ENCODE peak calls at places on chromosomes 16 and 17, in four cellular contexts. One of them, this sample, is unnamed.

GRCh38 chr17:54085934-54086333 is 263.2 kb downstream of the KIF2B start:
- DNase-seq in B cell: no peak
- DNase-seq in activated CD8-positive, alpha-beta T cell treated with anti-CD3 and anti-CD28 coated beads for 36 hours: no peak
- DNase-seq in GM06990: no peak
- DNase-seq in this sample: no peak

GRCh38 chr17:37446027-37446426 is 39.3 kb downstream of the TADA2A start:
- DNase-seq in activated CD8-positive, alpha-beta T cell treated with anti-CD3 and anti-CD28 coated beads for 36 hours: no peak
- DNase-seq in GM06990: no peak
- DNase-seq in B cell: no peak
- DNase-seq in this sample: peak

GRCh38 chr17:47203984-47204721 is 5.0 kb upstream of the MYL4 start:
- DNase-seq in GM06990: no peak
- DNase-seq in activated CD8-positive, alpha-beta T cell treated with anti-CD3 and anti-CD28 coated beads for 36 hours: peak
- DNase-seq in B cell: no peak
- DNase-seq in this sample: no peak

GRCh38 chr17:71855000-71855399 is 265.8 kb upstream of the SOX9 start:
- DNase-seq in activated CD8-positive, alpha-beta T cell treated with anti-CD3 and anti-CD28 coated beads for 36 hours: no peak
- DNase-seq in B cell: no peak
- DNase-seq in GM06990: no peak
- DNase-seq in this sample: no peak

GRCh38 chr16:51524555-51525373 is 373.7 kb upstream of the SALL1 start:
- DNase-seq in GM06990: no peak
- DNase-seq in activated CD8-positive, alpha-beta T cell treated with anti-CD3 and anti-CD28 coated beads for 36 hours: no peak
- DNase-seq in B cell: no peak
- DNase-seq in this sample: no peak

GRCh38 chr16:47726031-47726675 is 265.0 kb downstream of the PHKB start:
- DNase-seq in activated CD8-positive, alpha-beta T cell treated with anti-CD3 and anti-CD28 coated beads for 36 hours: no peak
- DNase-seq in GM06990: no peak
- DNase-seq in B cell: no peak
- DNase-seq in this sample: no peak

GRCh38 chr17:32519769-32520701 is 33.2 kb downstream of the CDK5R1 start:
- DNase-seq in GM06990: peak
- DNase-seq in B cell: peak
- DNase-seq in activated CD8-positive, alpha-beta T cell treated with anti-CD3 and anti-CD28 coated beads for 36 hours: peak
- DNase-seq in this sample: peak

GRCh38 chr17:80545499-80545826 is 825 bp downstream of the RPTOR start:
- DNase-seq in B cell: no peak
- DNase-seq in activated CD8-positive, alpha-beta T cell treated with anti-CD3 and anti-CD28 coated beads for 36 hours: no peak
- DNase-seq in GM06990: no peak
- DNase-seq in this sample: no peak

GRCh38 chr16:82061861-82062525 is 26.9 kb downstream of the HSD17B2 start:
- DNase-seq in GM06990: no peak
- DNase-seq in activated CD8-positive, alpha-beta T cell treated with anti-CD3 and anti-CD28 coated beads for 36 hours: peak
- DNase-seq in B cell: no peak
- DNase-seq in this sample: peak

GRCh38 chr16:53105565-53105964 is 50.8 kb downstream of the CHD9 start:
- DNase-seq in GM06990: no peak
- DNase-seq in activated CD8-positive, alpha-beta T cell treated with anti-CD3 and anti-CD28 coated beads for 36 hours: no peak
- DNase-seq in B cell: no peak
- DNase-seq in this sample: no peak

GRCh38 chr16:21698169-21699032 is 34.6 kb downstream of the OTOA start:
- DNase-seq in activated CD8-positive, alpha-beta T cell treated with anti-CD3 and anti-CD28 coated beads for 36 hours: no peak
- DNase-seq in B cell: no peak
- DNase-seq in GM06990: no peak
- DNase-seq in this sample: no peak

GRCh38 chr17:49715221-49715620 is 7.5 kb upstream of the SLC35B1 start:
- DNase-seq in GM06990: no peak
- DNase-seq in B cell: no peak
- DNase-seq in activated CD8-positive, alpha-beta T cell treated with anti-CD3 and anti-CD28 coated beads for 36 hours: peak
- DNase-seq in this sample: no peak

GRCh38 chr17:10610821-10611323 is 46.2 kb downstream of the MYH3 start:
- DNase-seq in activated CD8-positive, alpha-beta T cell treated with anti-CD3 and anti-CD28 coated beads for 36 hours: no peak
- DNase-seq in GM06990: no peak
- DNase-seq in B cell: no peak
- DNase-seq in this sample: no peak

GRCh38 chr17:75238684-75239191 is 22.7 kb downstream of the GGA3 start:
- DNase-seq in GM06990: peak
- DNase-seq in B cell: peak
- DNase-seq in activated CD8-positive, alpha-beta T cell treated with anti-CD3 and anti-CD28 coated beads for 36 hours: peak
- DNase-seq in this sample: peak

GRCh38 chr16:10370096-10370726 is 15.7 kb upstream of the ATF7IP2 start:
- DNase-seq in GM06990: peak
- DNase-seq in activated CD8-positive, alpha-beta T cell treated with anti-CD3 and anti-CD28 coated beads for 36 hours: no peak
- DNase-seq in B cell: no peak
- DNase-seq in this sample: no peak

DNA sequence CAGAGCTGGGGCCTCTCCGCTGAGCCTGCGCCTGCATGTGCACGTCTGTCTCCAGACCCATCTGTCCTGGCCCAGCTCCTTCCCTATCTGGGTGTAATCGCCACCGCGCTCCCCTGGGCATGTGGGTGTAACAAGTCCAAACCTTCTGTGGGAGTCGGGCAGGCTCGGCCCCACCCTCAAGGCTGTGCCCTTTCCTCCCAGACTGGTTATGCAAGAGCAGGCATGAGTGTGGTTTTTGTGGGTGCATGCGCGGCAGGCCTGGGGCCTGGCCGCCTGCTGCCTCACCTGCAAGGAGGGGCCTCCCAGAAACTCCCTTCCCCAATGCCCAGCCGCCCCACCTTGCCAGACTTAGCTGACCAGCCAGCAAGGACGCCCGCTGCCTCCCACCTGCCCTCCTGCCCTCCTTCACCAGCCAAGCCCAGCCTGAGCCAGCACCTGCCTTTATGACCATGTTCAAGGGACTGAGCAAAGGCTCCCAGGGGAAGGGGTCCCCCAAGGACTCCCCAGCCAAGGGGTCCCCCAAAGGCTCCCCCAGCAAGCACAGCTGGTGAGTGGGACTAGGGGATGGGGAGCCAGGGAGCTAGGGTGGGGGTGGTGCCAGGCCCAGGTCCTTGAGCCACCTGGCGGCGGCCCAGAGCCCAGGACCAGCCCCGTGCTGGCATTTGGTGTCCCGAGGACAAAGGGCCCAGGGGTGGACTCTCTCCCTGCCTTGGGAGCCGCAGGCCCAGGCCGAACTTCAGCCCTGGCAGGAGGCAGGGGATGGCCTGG is at the start of gene EVPLL:
- DNase-seq in activated CD8-positive, alpha-beta T cell treated with anti-CD3 and anti-CD28 coated beads for 36 hours: no peak
- DNase-seq in B cell: no peak
- DNase-seq in GM06990: peak
- DNase-seq in this sample: no peak
- TF ChIP-seq CTCF in activated CD8-positive, alpha-beta T cell treated with anti-CD3 and anti-CD28 coated beads for 36 hours: no peak
- TF ChIP-seq CTCF in B cell: no peak
- TF ChIP-seq CTCF in GM06990: no peak
- TF ChIP-seq CTCF in this sample: no peak

GRCh38 chr16:85395207-85395912 is 217.8 kb upstream of the GSE1 start:
- DNase-seq in GM06990: no peak
- DNase-seq in activated CD8-positive, alpha-beta T cell treated with anti-CD3 and anti-CD28 coated beads for 36 hours: no peak
- DNase-seq in B cell: peak
- DNase-seq in this sample: peak

GRCh38 chr16:85395913-85396878 is 216.9 kb upstream of the GSE1 start:
- DNase-seq in GM06990: no peak
- DNase-seq in B cell: peak
- DNase-seq in activated CD8-positive, alpha-beta T cell treated with anti-CD3 and anti-CD28 coated beads for 36 hours: no peak
- DNase-seq in this sample: no peak

GRCh38 chr16:85398050-85398451 is 215.1 kb upstream of the GSE1 start:
- DNase-seq in B cell: no peak
- DNase-seq in GM06990: no peak
- DNase-seq in activated CD8-positive, alpha-beta T cell treated with anti-CD3 and anti-CD28 coated beads for 36 hours: no peak
- DNase-seq in this sample: no peak

GRCh38 chr16:85398688-85399582 is 214.2 kb upstream of the GSE1 start:
- DNase-seq in B cell: no peak
- DNase-seq in GM06990: no peak
- DNase-seq in activated CD8-positive, alpha-beta T cell treated with anti-CD3 and anti-CD28 coated beads for 36 hours: no peak
- DNase-seq in this sample: no peak

GRCh38 chr16:85396879-85397871 is 215.9 kb upstream of the GSE1 start:
- DNase-seq in activated CD8-positive, alpha-beta T cell treated with anti-CD3 and anti-CD28 coated beads for 36 hours: peak
- DNase-seq in GM06990: peak
- DNase-seq in B cell: peak
- DNase-seq in this sample: peak
- TF ChIP-seq CTCF in activated CD8-positive, alpha-beta T cell treated with anti-CD3 and anti-CD28 coated beads for 36 hours: no peak
- TF ChIP-seq CTCF in GM06990: peak
- TF ChIP-seq CTCF in B cell: no peak
- TF ChIP-seq CTCF in this sample: peak

GRCh38 chr17:45106101-45106500 is 26.2 kb downstream of the PLCD3 start:
- DNase-seq in GM06990: no peak
- DNase-seq in B cell: no peak
- DNase-seq in activated CD8-positive, alpha-beta T cell treated with anti-CD3 and anti-CD28 coated beads for 36 hours: no peak
- DNase-seq in this sample: no peak

GRCh38 chr17:45104497-45104896 is 27.8 kb downstream of the PLCD3 start:
- DNase-seq in GM06990: no peak
- DNase-seq in B cell: no peak
- DNase-seq in activated CD8-positive, alpha-beta T cell treated with anti-CD3 and anti-CD28 coated beads for 36 hours: no peak
- DNase-seq in this sample: no peak

GRCh38 chr17:45104029-45104428 is 28.3 kb downstream of the PLCD3 start:
- DNase-seq in GM06990: no peak
- DNase-seq in B cell: no peak
- DNase-seq in activated CD8-positive, alpha-beta T cell treated with anti-CD3 and anti-CD28 coated beads for 36 hours: no peak
- DNase-seq in this sample: no peak

GRCh38 chr17:45106582-45106981 is 25.7 kb downstream of the PLCD3 start:
- DNase-seq in B cell: no peak
- DNase-seq in GM06990: no peak
- DNase-seq in activated CD8-positive, alpha-beta T cell treated with anti-CD3 and anti-CD28 coated beads for 36 hours: no peak
- DNase-seq in this sample: no peak

GRCh38 chr17:45104907-45105624 is 27.2 kb downstream of the PLCD3 start:
- DNase-seq in activated CD8-positive, alpha-beta T cell treated with anti-CD3 and anti-CD28 coated beads for 36 hours: no peak
- DNase-seq in B cell: no peak
- DNase-seq in GM06990: no peak
- DNase-seq in this sample: no peak
- TF ChIP-seq CTCF in activated CD8-positive, alpha-beta T cell treated with anti-CD3 and anti-CD28 coated beads for 36 hours: no peak
- TF ChIP-seq CTCF in B cell: no peak
- TF ChIP-seq CTCF in GM06990: no peak
- TF ChIP-seq CTCF in this sample: peak

GRCh38 chr17:4601326-4601725 is 17.0 kb downstream of the SMTNL2 start:
- DNase-seq in GM06990: no peak
- DNase-seq in activated CD8-positive, alpha-beta T cell treated with anti-CD3 and anti-CD28 coated beads for 36 hours: no peak
- DNase-seq in B cell: no peak
- DNase-seq in this sample: no peak
- TF ChIP-seq CTCF in GM06990: no peak
- TF ChIP-seq CTCF in activated CD8-positive, alpha-beta T cell treated with anti-CD3 and anti-CD28 coated beads for 36 hours: no peak
- TF ChIP-seq CTCF in B cell: no peak
- TF ChIP-seq CTCF in this sample: no peak

GRCh38 chr17:51121620-51122472 is 1.2 kb upstream of the SPAG9 start:
- DNase-seq in activated CD8-positive, alpha-beta T cell treated with anti-CD3 and anti-CD28 coated beads for 36 hours: peak
- DNase-seq in GM06990: peak
- DNase-seq in B cell: peak
- DNase-seq in this sample: peak

GRCh38 chr17:51120739-51121619 is at the start of gene SPAG9:
- DNase-seq in activated CD8-positive, alpha-beta T cell treated with anti-CD3 and anti-CD28 coated beads for 36 hours: peak
- DNase-seq in B cell: peak
- DNase-seq in GM06990: peak
- DNase-seq in this sample: peak

GRCh38 chr17:51120357-51120738 is 320 bp downstream of the SPAG9 start:
- DNase-seq in activated CD8-positive, alpha-beta T cell treated with anti-CD3 and anti-CD28 coated beads for 36 hours: peak
- DNase-seq in GM06990: peak
- DNase-seq in B cell: no peak
- DNase-seq in this sample: peak

GRCh38 chr17:51118330-51119195 is 2.1 kb downstream of the SPAG9 start:
- DNase-seq in GM06990: no peak
- DNase-seq in B cell: no peak
- DNase-seq in activated CD8-positive, alpha-beta T cell treated with anti-CD3 and anti-CD28 coated beads for 36 hours: peak
- DNase-seq in this sample: no peak

DNA sequence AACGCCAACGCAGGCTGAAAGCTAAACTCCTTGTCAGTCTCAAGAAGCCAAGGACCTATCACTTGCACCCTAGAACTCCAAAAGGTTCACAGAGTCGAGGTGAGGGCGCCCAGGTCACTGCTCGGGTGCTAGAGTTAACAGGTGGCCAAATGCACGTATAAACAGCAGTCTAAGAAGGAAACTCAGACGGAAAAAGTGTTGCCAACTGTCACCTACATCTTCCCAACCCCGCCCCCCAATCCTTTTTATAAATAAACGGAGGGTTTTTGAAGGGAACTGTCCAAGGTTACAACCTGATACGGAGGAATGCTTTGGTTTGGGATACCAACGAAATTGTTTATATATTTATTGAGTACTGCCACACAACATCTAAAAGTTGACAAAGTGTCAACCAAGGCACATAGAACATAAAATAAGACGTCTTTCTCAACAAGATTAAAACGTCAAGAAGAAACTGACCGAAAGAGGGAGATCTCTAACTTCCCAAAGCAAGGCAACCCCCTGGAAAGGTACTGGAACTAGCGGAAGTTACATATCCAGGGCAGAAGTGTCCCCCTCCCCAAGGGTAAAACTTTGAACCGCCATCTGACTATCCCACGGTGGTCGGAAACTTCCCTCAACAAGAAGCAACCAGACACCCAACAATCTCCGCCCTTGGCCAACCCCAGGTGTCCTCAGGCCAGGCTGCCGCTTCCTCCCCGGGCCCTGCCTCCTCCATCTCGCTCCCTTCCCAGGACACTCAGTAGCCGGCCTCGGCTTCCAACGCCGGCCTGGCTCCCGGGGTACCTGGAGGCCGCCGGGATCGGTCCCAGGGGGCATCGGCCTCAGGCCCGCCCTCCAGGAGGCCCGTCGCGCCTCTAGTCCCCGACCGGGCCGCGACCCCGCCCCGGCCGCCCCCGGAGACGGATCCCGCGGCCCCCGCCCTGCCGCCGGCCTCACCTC is 982 bp downstream of the SPAG9 start:
- DNase-seq in B cell: peak
- DNase-seq in activated CD8-positive, alpha-beta T cell treated with anti-CD3 and anti-CD28 coated beads for 36 hours: peak
- DNase-seq in GM06990: peak
- DNase-seq in this sample: peak
- TF ChIP-seq CTCF in B cell: no peak
- TF ChIP-seq CTCF in activated CD8-positive, alpha-beta T cell treated with anti-CD3 and anti-CD28 coated beads for 36 hours: no peak
- TF ChIP-seq CTCF in GM06990: no peak
- TF ChIP-seq CTCF in this sample: peak

GRCh38 chr16:79334127-79334526 is 266.4 kb downstream of the MAF start:
- DNase-seq in activated CD8-positive, alpha-beta T cell treated with anti-CD3 and anti-CD28 coated beads for 36 hours: peak
- DNase-seq in B cell: no peak
- DNase-seq in GM06990: no peak
- DNase-seq in this sample: no peak
- TF ChIP-seq CTCF in activated CD8-positive, alpha-beta T cell treated with anti-CD3 and anti-CD28 coated beads for 36 hours: peak
- TF ChIP-seq CTCF in B cell: no peak
- TF ChIP-seq CTCF in GM06990: peak
- TF ChIP-seq CTCF in this sample: peak

GRCh38 chr17:68161644-68162428 is 86.0 kb upstream of the AMZ2 start:
- DNase-seq in B cell: no peak
- DNase-seq in GM06990: no peak
- DNase-seq in activated CD8-positive, alpha-beta T cell treated with anti-CD3 and anti-CD28 coated beads for 36 hours: no peak
- DNase-seq in this sample: no peak
- TF ChIP-seq CTCF in B cell: no peak
- TF ChIP-seq CTCF in GM06990: no peak
- TF ChIP-seq CTCF in activated CD8-positive, alpha-beta T cell treated with anti-CD3 and anti-CD28 coated beads for 36 hours: no peak
- TF ChIP-seq CTCF in this sample: no peak

This sample was measured in GM10248.